ENCODE peak calls at places on chromosomes 4 and X, in nine cellular contexts. One of them, this sample, is unnamed.
A peak's percentile ranks its signal among the peaks of the same experiment; 100 is the strongest.

GRCh38 chr4:25817059-25817681 is 45.6 kb downstream of the SEL1L3 start:
- DNase-seq in A549: peak; percentile 53
- DNase-seq in stomach: no peak
- DNase-seq in mammary epithelial cell: peak; percentile 5
- DNase-seq in tibial artery: no peak
- DNase-seq in uterus: no peak
- DNase-seq in GM12878: no peak
- DNase-seq in heart right ventricle: no peak
- DNase-seq in suprapubic skin: no peak
- DNase-seq in this sample: no peak

GRCh38 chr4:5827108-5828004 is 65.5 kb downstream of the CRMP1 start:
- DNase-seq in A549: no peak
- DNase-seq in stomach: no peak
- DNase-seq in mammary epithelial cell: no peak
- DNase-seq in tibial artery: no peak
- DNase-seq in uterus: no peak
- DNase-seq in GM12878: no peak
- DNase-seq in heart right ventricle: no peak
- DNase-seq in suprapubic skin: no peak
- DNase-seq in this sample: no peak

GRCh38 chr4:31235961-31236360 is 515.8 kb downstream of the PCDH7 start:
- DNase-seq in A549: no peak
- DNase-seq in stomach: no peak
- DNase-seq in mammary epithelial cell: no peak
- DNase-seq in tibial artery: no peak
- DNase-seq in uterus: no peak
- DNase-seq in GM12878: no peak
- DNase-seq in heart right ventricle: no peak
- DNase-seq in suprapubic skin: no peak
- DNase-seq in this sample: no peak

GRCh38 chr4:2408401-2408958 is 10.0 kb downstream of the ZFYVE28 start:
- DNase-seq in A549: peak; percentile 40
- DNase-seq in stomach: no peak
- DNase-seq in mammary epithelial cell: no peak
- DNase-seq in tibial artery: no peak
- DNase-seq in uterus: no peak
- DNase-seq in GM12878: no peak
- DNase-seq in heart right ventricle: no peak
- DNase-seq in suprapubic skin: no peak
- DNase-seq in this sample: no peak

GRCh38 chr4:73007526-73008100 is 61.9 kb downstream of the COX18 start:
- DNase-seq in A549: no peak
- DNase-seq in stomach: no peak
- DNase-seq in mammary epithelial cell: no peak
- DNase-seq in tibial artery: no peak
- DNase-seq in uterus: no peak
- DNase-seq in GM12878: no peak
- DNase-seq in heart right ventricle: no peak
- DNase-seq in suprapubic skin: no peak
- DNase-seq in this sample: peak; percentile 62

GRCh38 chr4:36337665-36338064 is 56.2 kb downstream of the DTHD1 start:
- DNase-seq in A549: no peak
- DNase-seq in stomach: no peak
- DNase-seq in mammary epithelial cell: no peak
- DNase-seq in tibial artery: no peak
- DNase-seq in uterus: no peak
- DNase-seq in GM12878: no peak
- DNase-seq in heart right ventricle: no peak
- DNase-seq in suprapubic skin: no peak
- DNase-seq in this sample: no peak

GRCh38 chrX:71870337-71871098 is 40.1 kb upstream of the NHSL2 start:
- DNase-seq in A549: peak; percentile 64
- DNase-seq in stomach: no peak
- DNase-seq in mammary epithelial cell: peak; percentile 39
- DNase-seq in tibial artery: no peak
- DNase-seq in uterus: no peak
- DNase-seq in GM12878: no peak
- DNase-seq in heart right ventricle: no peak
- DNase-seq in suprapubic skin: no peak
- DNase-seq in this sample: peak; percentile 80

GRCh38 chrX:68417651-68418050 is 15.6 kb downstream of the OPHN1 start:
- DNase-seq in A549: no peak
- DNase-seq in stomach: no peak
- DNase-seq in mammary epithelial cell: no peak
- DNase-seq in tibial artery: no peak
- DNase-seq in uterus: no peak
- DNase-seq in GM12878: no peak
- DNase-seq in heart right ventricle: no peak
- DNase-seq in suprapubic skin: no peak
- DNase-seq in this sample: no peak

GRCh38 chrX:130887392-130887791 is 15.6 kb downstream of the ENOX2 start:
- DNase-seq in A549: no peak
- DNase-seq in stomach: no peak
- DNase-seq in mammary epithelial cell: no peak
- DNase-seq in tibial artery: no peak
- DNase-seq in uterus: no peak
- DNase-seq in GM12878: no peak
- DNase-seq in heart right ventricle: no peak
- DNase-seq in suprapubic skin: no peak
- DNase-seq in this sample: no peak

GRCh38 chr4:6263541-6264540 is 5.8 kb upstream of the WFS1 start:
- DNase-seq in A549: peak; percentile 43
- DNase-seq in stomach: peak; percentile 61
- DNase-seq in mammary epithelial cell: peak; percentile 55
- DNase-seq in tibial artery: no peak
- DNase-seq in uterus: no peak
- DNase-seq in GM12878: no peak
- DNase-seq in heart right ventricle: peak; percentile 51
- DNase-seq in suprapubic skin: no peak
- DNase-seq in this sample: peak; percentile 51

GRCh38 chrX:110006826-110007375 is 4.0 kb downstream of the TMEM164 start:
- DNase-seq in A549: no peak
- DNase-seq in stomach: no peak
- DNase-seq in mammary epithelial cell: peak; percentile 54
- DNase-seq in tibial artery: no peak
- DNase-seq in uterus: no peak
- DNase-seq in GM12878: no peak
- DNase-seq in heart right ventricle: no peak
- DNase-seq in suprapubic skin: no peak
- DNase-seq in this sample: no peak

GRCh38 chr4:87150498-87151261 is 69.7 kb downstream of the KLHL8 start:
- DNase-seq in A549: peak; percentile 63
- DNase-seq in stomach: peak; percentile 30
- DNase-seq in mammary epithelial cell: peak; percentile 64
- DNase-seq in tibial artery: peak; percentile 29
- DNase-seq in uterus: no peak
- DNase-seq in GM12878: peak; percentile 35
- DNase-seq in heart right ventricle: no peak
- DNase-seq in suprapubic skin: no peak
- DNase-seq in this sample: peak; percentile 78

GRCh38 chr4:186643501-186644315 is 79.9 kb downstream of the FAT1 start:
- DNase-seq in A549: peak; percentile 71
- DNase-seq in stomach: no peak
- DNase-seq in mammary epithelial cell: peak; percentile 77
- DNase-seq in tibial artery: no peak
- DNase-seq in uterus: no peak
- DNase-seq in GM12878: no peak
- DNase-seq in heart right ventricle: no peak
- DNase-seq in suprapubic skin: no peak
- DNase-seq in this sample: no peak

GRCh38 chr4:139808381-139809206 is 143.0 kb downstream of the MGST2 start:
- DNase-seq in A549: no peak
- DNase-seq in stomach: no peak
- DNase-seq in mammary epithelial cell: no peak
- DNase-seq in tibial artery: no peak
- DNase-seq in uterus: peak; percentile 39
- DNase-seq in GM12878: no peak
- DNase-seq in heart right ventricle: no peak
- DNase-seq in suprapubic skin: no peak
- DNase-seq in this sample: no peak

DNA sequence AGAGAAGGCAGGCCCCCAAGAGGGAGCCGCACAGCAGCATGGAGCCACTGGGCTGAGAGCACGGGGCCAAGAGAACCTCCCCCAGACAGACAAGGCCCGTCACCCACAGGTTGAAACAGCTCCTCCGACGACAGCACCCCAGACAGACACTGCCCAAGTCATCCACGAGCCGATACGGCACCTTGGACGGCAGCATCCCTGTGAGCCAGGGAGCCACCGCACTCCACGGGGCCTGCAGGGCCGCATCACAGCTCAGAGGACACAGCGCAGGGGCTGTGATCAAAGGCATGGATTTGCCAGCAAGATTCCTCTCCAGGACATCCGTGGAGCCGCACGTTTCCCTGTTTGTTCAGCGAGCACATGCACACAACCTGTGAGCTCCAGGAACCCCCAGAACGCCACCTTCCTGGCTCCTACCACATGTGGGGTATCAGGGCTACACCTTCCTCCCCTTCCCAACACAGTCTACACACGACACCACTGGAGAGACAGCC is 3.9 kb downstream of the CTBP1 start:
- DNase-seq in A549: no peak
- DNase-seq in stomach: no peak
- DNase-seq in mammary epithelial cell: no peak
- DNase-seq in tibial artery: peak; percentile 16
- DNase-seq in uterus: no peak
- DNase-seq in GM12878: no peak
- DNase-seq in heart right ventricle: peak; percentile 9
- DNase-seq in suprapubic skin: peak; percentile 78
- DNase-seq in this sample: no peak
- H3K4me1 ChIP-seq in A549: peaks cover 15% of the 10 kb centered on the region
- H3K4me1 ChIP-seq in stomach: peaks cover 68% of the 10 kb centered on the region
- H3K4me1 ChIP-seq in mammary epithelial cell: peaks cover 27% of the 10 kb centered on the region
- H3K4me1 ChIP-seq in tibial artery: peaks cover 49% of the 10 kb centered on the region
- H3K4me1 ChIP-seq in uterus: peaks cover 45% of the 10 kb centered on the region
- H3K4me1 ChIP-seq in GM12878: peaks cover 16% of the 10 kb centered on the region
- H3K4me1 ChIP-seq in heart right ventricle: peaks cover 61% of the 10 kb centered on the region
- H3K4me1 ChIP-seq in suprapubic skin: peaks cover 68% of the 10 kb centered on the region
- H3K4me1 ChIP-seq in this sample: peaks cover 5% of the 10 kb centered on the region

GRCh38 chrX:153926594-153926862 is 464 bp upstream of the ARHGAP4 start:
- DNase-seq in A549: no peak
- DNase-seq in stomach: no peak
- DNase-seq in mammary epithelial cell: no peak
- DNase-seq in tibial artery: no peak
- DNase-seq in uterus: no peak
- DNase-seq in GM12878: no peak
- DNase-seq in heart right ventricle: no peak
- DNase-seq in suprapubic skin: no peak
- DNase-seq in this sample: peak; percentile 77

GRCh38 chrX:153927936-153928760 is 2.1 kb upstream of the ARHGAP4 start:
- DNase-seq in A549: peak; percentile 99
- DNase-seq in stomach: peak; percentile 96
- DNase-seq in mammary epithelial cell: peak; percentile 99
- DNase-seq in tibial artery: peak; percentile 94
- DNase-seq in uterus: peak; percentile 96
- DNase-seq in GM12878: peak; percentile 91
- DNase-seq in heart right ventricle: peak; percentile 94
- DNase-seq in suprapubic skin: peak; percentile 95
- DNase-seq in this sample: peak; percentile 98

GRCh38 chrX:153925739-153926593 is at the start of gene ARHGAP4:
- DNase-seq in A549: no peak
- DNase-seq in stomach: no peak
- DNase-seq in mammary epithelial cell: no peak
- DNase-seq in tibial artery: no peak
- DNase-seq in uterus: no peak
- DNase-seq in GM12878: no peak
- DNase-seq in heart right ventricle: no peak
- DNase-seq in suprapubic skin: no peak
- DNase-seq in this sample: peak; percentile 73

GRCh38 chrX:153927686-153927935 is 1.5 kb upstream of the ARHGAP4 start:
- DNase-seq in A549: no peak
- DNase-seq in stomach: no peak
- DNase-seq in mammary epithelial cell: no peak
- DNase-seq in tibial artery: no peak
- DNase-seq in uterus: no peak
- DNase-seq in GM12878: no peak
- DNase-seq in heart right ventricle: no peak
- DNase-seq in suprapubic skin: no peak
- DNase-seq in this sample: no peak

GRCh38 chrX:153926863-153927685 is 1.0 kb upstream of the ARHGAP4 start:
- DNase-seq in A549: peak; percentile 45
- DNase-seq in stomach: peak; percentile 57
- DNase-seq in mammary epithelial cell: peak; percentile 15
- DNase-seq in tibial artery: peak; percentile 34
- DNase-seq in uterus: no peak
- DNase-seq in GM12878: peak; percentile 55
- DNase-seq in heart right ventricle: peak; percentile 46
- DNase-seq in suprapubic skin: no peak
- DNase-seq in this sample: no peak
- H3K4me1 ChIP-seq in A549: peaks cover 14% of the 10 kb centered on the region
- H3K4me1 ChIP-seq in stomach: peaks cover 65% of the 10 kb centered on the region
- H3K4me1 ChIP-seq in mammary epithelial cell: peaks cover 7% of the 10 kb centered on the region
- H3K4me1 ChIP-seq in tibial artery: peaks cover 15% of the 10 kb centered on the region
- H3K4me1 ChIP-seq in uterus: peaks cover 4% of the 10 kb centered on the region
- H3K4me1 ChIP-seq in GM12878: peaks cover 9% of the 10 kb centered on the region
- H3K4me1 ChIP-seq in heart right ventricle: peaks cover 73% of the 10 kb centered on the region
- H3K4me1 ChIP-seq in suprapubic skin: peaks cover 41% of the 10 kb centered on the region
- H3K4me1 ChIP-seq in this sample: peaks cover 3% of the 10 kb centered on the region

DNA sequence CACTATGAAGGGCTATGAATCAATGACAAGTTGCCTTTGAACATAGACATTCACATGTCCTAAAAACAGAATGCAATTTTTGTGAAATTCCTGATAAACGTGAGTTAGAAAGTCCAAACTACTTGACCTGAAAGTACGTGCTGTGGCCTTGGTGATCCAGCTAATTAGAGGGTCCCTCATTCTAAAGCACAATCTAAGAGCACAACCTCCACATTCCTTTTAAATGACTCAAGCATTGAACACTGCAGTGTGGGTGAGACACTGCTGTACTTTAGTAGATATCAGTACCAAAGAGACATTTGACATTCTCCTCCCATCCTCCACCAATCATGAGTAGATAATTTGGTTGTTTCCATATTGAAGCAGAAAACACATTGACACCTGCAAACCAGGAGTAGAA is 73.5 kb downstream of the FAM47B start:
- DNase-seq in A549: no peak
- DNase-seq in stomach: no peak
- DNase-seq in mammary epithelial cell: no peak
- DNase-seq in tibial artery: no peak
- DNase-seq in uterus: no peak
- DNase-seq in GM12878: no peak
- DNase-seq in heart right ventricle: no peak
- DNase-seq in suprapubic skin: no peak
- DNase-seq in this sample: peak; percentile 31
- H3K4me1 ChIP-seq in A549: no peaks in the 10 kb centered on the region
- H3K4me1 ChIP-seq in stomach: no peaks in the 10 kb centered on the region
- H3K4me1 ChIP-seq in mammary epithelial cell: no peaks in the 10 kb centered on the region
- H3K4me1 ChIP-seq in tibial artery: no peaks in the 10 kb centered on the region
- H3K4me1 ChIP-seq in uterus: no peaks in the 10 kb centered on the region
- H3K4me1 ChIP-seq in GM12878: no peaks in the 10 kb centered on the region
- H3K4me1 ChIP-seq in heart right ventricle: no peaks in the 10 kb centered on the region
- H3K4me1 ChIP-seq in suprapubic skin: no peaks in the 10 kb centered on the region
- H3K4me1 ChIP-seq in this sample: no peaks in the 10 kb centered on the region

DNA sequence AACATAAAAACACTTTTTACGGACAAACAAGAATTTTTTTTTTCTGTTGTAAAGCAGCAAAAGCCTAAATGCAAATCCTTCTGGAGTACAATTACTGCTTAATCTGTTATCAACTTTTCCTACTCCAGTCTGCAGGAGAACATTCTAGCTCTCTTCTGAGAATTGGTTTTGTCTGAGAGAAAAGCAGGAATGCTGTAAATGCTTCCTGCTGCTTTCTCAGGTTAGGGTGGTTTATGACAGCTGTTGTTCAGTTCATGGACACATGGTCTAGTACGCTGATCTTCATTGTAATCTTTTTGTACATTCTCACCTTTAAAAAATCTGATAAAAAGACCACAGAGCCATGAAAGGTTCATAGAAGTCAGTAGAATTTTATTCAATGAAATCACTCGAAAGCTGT is 310.9 kb downstream of the CAMK2D start:
- DNase-seq in A549: no peak
- DNase-seq in stomach: no peak
- DNase-seq in mammary epithelial cell: no peak
- DNase-seq in tibial artery: no peak
- DNase-seq in uterus: no peak
- DNase-seq in GM12878: no peak
- DNase-seq in heart right ventricle: no peak
- DNase-seq in suprapubic skin: no peak
- DNase-seq in this sample: no peak
- H3K4me1 ChIP-seq in A549: peaks cover 17% of the 10 kb centered on the region
- H3K4me1 ChIP-seq in stomach: peaks cover 54% of the 10 kb centered on the region
- H3K4me1 ChIP-seq in mammary epithelial cell: peaks cover 14% of the 10 kb centered on the region
- H3K4me1 ChIP-seq in tibial artery: peaks cover 47% of the 10 kb centered on the region
- H3K4me1 ChIP-seq in uterus: no peaks in the 10 kb centered on the region
- H3K4me1 ChIP-seq in GM12878: no peaks in the 10 kb centered on the region
- H3K4me1 ChIP-seq in heart right ventricle: peaks cover 73% of the 10 kb centered on the region
- H3K4me1 ChIP-seq in suprapubic skin: peaks cover 42% of the 10 kb centered on the region
- H3K4me1 ChIP-seq in this sample: no peaks in the 10 kb centered on the region

This sample was measured in mesendoderm.